ENCODE peak calls at places on chromosomes 11 and 22, in eight cellular contexts. Q is right lobe of liver, I is A673, C is gastrocnemius medialis, B is brain microvascular endothelial cell, Z is heart right ventricle, D is RWPE1, P is breast epithelium. K is an unnamed sample.
A peak's percentile ranks its signal among the peaks of the same experiment; 100 is the strongest.

GRCh38 chr11:73997120-73997772 is 11.6 kb downstream of the UCP3 start:
- DNase-seq in Q (no peak), I (no peak), C (no peak), B (no peak), Z (no peak), D (no peak), P (no peak), K (no peak)

GRCh38 chr11:123351375-123351774 is 78.7 kb upstream of the GRAMD1B start:
- DNase-seq in Q (no peak), I (no peak), C (no peak), B (no peak), Z (peak; percentile 40), D (no peak), P (no peak), K (no peak)

GRCh38 chr11:118922745-118923627 is 2.7 kb downstream of the BCL9L start:
- DNase-seq in Q (peak; percentile 52), I (no peak), C (no peak), B (no peak), Z (no peak), D (no peak), P (no peak), K (no peak)

GRCh38 chr11:133425245-133425644 is 107.1 kb downstream of the OPCML start:
- DNase-seq in Q (no peak), I (no peak), C (no peak), B (no peak), Z (no peak), D (no peak), P (no peak), K (no peak)

GRCh38 chr22:47122441-47123000 is 360.1 kb downstream of the TBC1D22A start:
- DNase-seq in Q (peak; percentile 15), I (no peak), C (no peak), B (no peak), Z (no peak), D (no peak), P (no peak), K (no peak)

GRCh38 chr11:811446-812245 is 1.9 kb downstream of the RPLP2 start:
- DNase-seq in Q (no peak), I (no peak), C (peak; percentile 66), B (no peak), Z (no peak), D (no peak), P (no peak), K (no peak)

GRCh38 chr11:44950625-44951472 is at the start of gene TP53I11:
- DNase-seq in Q (peak; percentile 79), I (peak; percentile 89), C (peak; percentile 37), B (peak; percentile 25), Z (peak; percentile 91), D (peak; percentile 41), P (peak; percentile 77), K (no peak)

GRCh38 chr11:132715041-132715440 is 817.3 kb downstream of the OPCML start:
- DNase-seq in Q (no peak), I (no peak), C (no peak), B (peak; percentile 43), Z (no peak), D (no peak), P (no peak), K (no peak)

GRCh38 chr11:57940044-57940781 is 83.5 kb upstream of the OR9Q1 start:
- DNase-seq in Q (no peak), I (no peak), C (no peak), B (no peak), Z (no peak), D (no peak), P (no peak), K (no peak)

GRCh38 chr11:85663080-85663729 is 1.7 kb downstream of the CREBZF start:
- DNase-seq in Q (no peak), I (peak; percentile 24), C (no peak), B (no peak), Z (no peak), D (no peak), P (no peak), K (no peak)

GRCh38 chr11:130211144-130211543 is 51.6 kb downstream of the ST14 start:
- DNase-seq in Q (no peak), I (no peak), C (no peak), B (no peak), Z (no peak), D (no peak), P (no peak), K (no peak)

GRCh38 chr11:9982796-9983579 is 311.0 kb downstream of the SBF2 start:
- DNase-seq in Q (no peak), I (peak; percentile 76), C (no peak), B (peak; percentile 80), Z (no peak), D (no peak), P (no peak), K (peak; percentile 6)

GRCh38 chr11:4495487-4495886 is 13.0 kb downstream of the OR52K1 start:
- DNase-seq in Q (no peak), I (no peak), C (no peak), B (no peak), Z (no peak), D (no peak), P (no peak), K (no peak)

GRCh38 chr11:130025371-130025770 is 22.7 kb upstream of the PRDM10 start:
- DNase-seq in Q (no peak), I (no peak), C (no peak), B (no peak), Z (no peak), D (no peak), P (no peak), K (no peak)

GRCh38 chr22:46429327-46429853 is 93.9 kb downstream of the TRMU start:
- DNase-seq in Q (no peak), I (no peak), C (no peak), B (no peak), Z (no peak), D (no peak), P (no peak), K (no peak)

GRCh38 chr11:96272542-96273306 is 70.3 kb downstream of the MAML2 start:
- DNase-seq in Q (no peak), I (peak; percentile 66), C (no peak), B (peak; percentile 32), Z (no peak), D (no peak), P (no peak), K (no peak)

GRCh38 chr11:107453594-107454286 is 3.9 kb downstream of the CWF19L2 start:
- DNase-seq in Q (no peak), I (no peak), C (no peak), B (no peak), Z (no peak), D (no peak), P (no peak), K (no peak)

GRCh38 chr11:8296872-8297271 is 33.2 kb upstream of the LMO1 start:
- DNase-seq in Q (no peak), I (no peak), C (no peak), B (no peak), Z (no peak), D (no peak), P (no peak), K (no peak)

GRCh38 chr11:16096336-16096735 is 260.0 kb downstream of the SOX6 start:
- DNase-seq in Q (no peak), I (no peak), C (no peak), B (no peak), Z (no peak), D (peak; percentile 20), P (no peak), K (no peak)

DNA sequence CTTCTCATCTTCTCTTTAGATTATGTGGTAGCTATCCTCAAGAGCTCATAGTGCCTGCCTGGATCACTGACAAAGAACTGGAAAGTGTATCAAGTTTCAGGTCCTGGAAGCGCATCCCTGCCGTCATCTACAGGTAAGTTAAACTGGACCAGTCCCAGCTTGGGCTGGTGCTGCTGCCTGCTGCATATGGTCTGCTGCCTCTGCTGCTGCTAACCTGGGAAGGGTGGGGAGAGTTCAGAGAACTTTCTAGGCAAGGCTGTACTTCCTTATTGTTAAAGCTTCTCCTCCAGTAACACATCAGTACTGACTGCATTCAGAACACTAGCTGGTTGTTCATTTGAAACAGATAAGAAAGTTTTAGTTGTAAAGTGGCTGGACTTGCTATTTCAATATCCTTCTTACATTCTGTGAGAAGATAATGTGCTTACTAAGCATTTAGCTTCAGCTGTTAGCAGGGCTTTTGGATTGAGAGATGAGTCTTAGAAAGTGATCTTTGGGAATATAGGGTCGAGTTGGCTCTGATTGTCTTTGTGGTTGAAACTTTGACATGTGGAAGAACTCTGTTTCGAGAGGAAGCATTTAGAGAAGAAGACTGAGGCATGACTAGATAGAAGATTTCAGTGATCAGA is 77.3 kb upstream of the HORMAD2 start:
- DNase-seq in Q (no peak), I (no peak), C (no peak), B (no peak), Z (no peak), D (no peak), P (no peak), K (no peak)
- H3K27ac ChIP-seq in Q (no peak overlapping the region), I (no peak overlapping the region), C (no peak overlapping the region), B (no peak overlapping the region), Z (no peak overlapping the region), D (no peak overlapping the region), P (no peak overlapping the region), K (no peak overlapping the region)

GRCh38 chr11:46345131-46345597 is 2.1 kb upstream of the DGKZ start:
- DNase-seq in Q (peak; percentile 78), I (no peak), C (no peak), B (no peak), Z (peak; percentile 71), D (peak; percentile 62), P (no peak), K (no peak)
- H3K27ac ChIP-seq in Q (peak overlapping the region; percentile 63), I (no peak overlapping the region), C (peak overlapping the region; percentile 70), B (no peak overlapping the region), Z (peak overlapping the region; percentile 89), D (peak overlapping the region; percentile 90), P (peak overlapping the region; percentile 86), K (peak overlapping the region; percentile 71)

DNA sequence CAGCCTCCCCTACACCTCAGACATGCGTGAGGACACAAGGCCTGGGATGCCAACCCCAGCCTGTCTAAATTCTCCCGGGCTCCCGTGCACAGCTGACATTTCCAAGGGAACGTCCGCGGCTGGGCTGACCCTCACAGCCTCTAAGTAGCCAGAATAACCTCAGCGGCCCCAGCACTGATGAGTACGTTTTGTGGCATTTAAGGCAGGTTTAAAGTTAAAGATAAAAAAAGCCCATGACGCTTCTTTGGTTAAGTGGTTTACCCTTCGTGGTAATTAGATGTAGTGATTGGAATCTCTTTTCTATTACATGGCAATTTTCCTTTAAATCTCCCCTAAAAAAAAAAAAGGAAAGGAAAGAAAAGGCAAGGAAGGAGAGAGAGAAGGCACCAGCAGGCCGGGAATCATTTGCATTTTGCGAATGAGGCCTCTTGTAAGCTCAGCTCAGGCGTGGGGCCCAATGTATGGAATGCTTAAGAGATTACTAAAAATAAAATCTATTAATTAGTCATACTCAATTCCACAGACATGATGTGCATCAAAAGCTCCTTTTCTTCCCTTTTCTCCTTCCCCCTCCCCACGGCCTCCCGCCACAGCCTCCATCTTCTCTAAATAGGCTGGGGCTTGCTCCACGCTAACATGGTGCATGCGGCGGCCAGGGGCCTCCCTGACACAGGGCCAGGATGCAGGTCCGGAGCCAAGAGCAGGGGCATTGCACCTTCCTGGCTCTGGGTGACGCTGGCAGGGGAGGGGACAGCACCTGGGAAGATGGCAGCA is 44.1 kb downstream of the MACROD1 start:
- DNase-seq in Q (no peak), I (no peak), C (no peak), B (peak; percentile 84), Z (no peak), D (peak; percentile 54), P (no peak), K (no peak)
- H3K27ac ChIP-seq in Q (no peak overlapping the region), I (peak overlapping the region; percentile 57), C (peak overlapping the region; percentile 73), B (no peak overlapping the region), Z (no peak overlapping the region), D (peak overlapping the region; percentile 88), P (no peak overlapping the region), K (no peak overlapping the region)

GRCh38 chr11:71933141-71933933 is 4.5 kb downstream of the RNF121 start:
- DNase-seq in Q (no peak), I (no peak), C (no peak), B (no peak), Z (no peak), D (no peak), P (no peak), K (no peak)
- H3K27ac ChIP-seq in Q (no peak overlapping the region), I (no peak overlapping the region), C (no peak overlapping the region), B (no peak overlapping the region), Z (no peak overlapping the region), D (no peak overlapping the region), P (no peak overlapping the region), K (no peak overlapping the region)

GRCh38 chr22:30204015-30204741 is 42.4 kb downstream of the LIF start:
- DNase-seq in Q (peak; percentile 25), I (no peak), C (no peak), B (no peak), Z (no peak), D (no peak), P (no peak), K (no peak)
- H3K27ac ChIP-seq in Q (no peak overlapping the region), I (no peak overlapping the region), C (peak overlapping the region; percentile 68), B (peak overlapping the region; percentile 100), Z (peak overlapping the region; percentile 44), D (peak overlapping the region; percentile 96), P (peak overlapping the region; percentile 88), K (no peak overlapping the region)